ENCODE peak calls at places on chromosomes 11 and 22, in four cellular contexts. C, E, U and Q are unnamed samples.

GRCh38 chr11:69913591-69914285 is 94.5 kb upstream of the FGF3 start:
- DNase-seq in C (no peak), E (no peak), U (peak), Q (no peak)

GRCh38 chr22:39215430-39216142 is 29.2 kb downstream of the PDGFB start:
- DNase-seq in C (peak), E (no peak), U (peak), Q (no peak)

GRCh38 chr22:24965822-24966626 is 13.5 kb downstream of the KIAA1671 start:
- DNase-seq in C (peak), E (no peak), U (no peak), Q (no peak)

GRCh38 chr11:32529994-32530588 is 53.5 kb upstream of the EIF3M start:
- DNase-seq in C (no peak), E (no peak), U (no peak), Q (no peak)

GRCh38 chr22:42229455-42230149 is 40.9 kb downstream of the TCF20 start:
- DNase-seq in C (no peak), E (peak), U (no peak), Q (no peak)

GRCh38 chr11:2806351-2807058 is 79.1 kb downstream of the CDKN1C start:
- DNase-seq in C (no peak), E (no peak), U (peak), Q (no peak)

GRCh38 chr11:63951779-63952536 is 13.2 kb downstream of the NAA40 start:
- DNase-seq in C (no peak), E (no peak), U (no peak), Q (peak)

GRCh38 chr11:117950320-117950719 is 21.1 kb upstream of the TMPRSS13 start:
- DNase-seq in C (peak), E (no peak), U (no peak), Q (no peak)

GRCh38 chr11:46044601-46045000 is 76.7 kb downstream of the PHF21A start:
- DNase-seq in C (no peak), E (no peak), U (no peak), Q (no peak)

GRCh38 chr22:35446365-35446764 is 46.4 kb downstream of the MCM5 start:
- DNase-seq in C (peak), E (peak), U (no peak), Q (peak)

GRCh38 chr22:45010532-45010900 is 711 bp upstream of the PHF21B start:
- DNase-seq in C (no peak), E (no peak), U (no peak), Q (no peak)

GRCh38 chr22:23755711-23756110 is 1.5 kb upstream of the VPREB3 start:
- DNase-seq in C (no peak), E (no peak), U (no peak), Q (no peak)

GRCh38 chr22:23759566-23759965 is 3.2 kb upstream of the C22orf15 start:
- DNase-seq in C (no peak), E (no peak), U (no peak), Q (no peak)

GRCh38 chr22:23754220-23754919 is at the start of gene VPREB3:
- DNase-seq in C (no peak), E (no peak), U (no peak), Q (no peak)

GRCh38 chr22:23754980-23755636 is 883 bp upstream of the VPREB3 start:
- DNase-seq in C (no peak), E (no peak), U (no peak), Q (no peak)

DNA sequence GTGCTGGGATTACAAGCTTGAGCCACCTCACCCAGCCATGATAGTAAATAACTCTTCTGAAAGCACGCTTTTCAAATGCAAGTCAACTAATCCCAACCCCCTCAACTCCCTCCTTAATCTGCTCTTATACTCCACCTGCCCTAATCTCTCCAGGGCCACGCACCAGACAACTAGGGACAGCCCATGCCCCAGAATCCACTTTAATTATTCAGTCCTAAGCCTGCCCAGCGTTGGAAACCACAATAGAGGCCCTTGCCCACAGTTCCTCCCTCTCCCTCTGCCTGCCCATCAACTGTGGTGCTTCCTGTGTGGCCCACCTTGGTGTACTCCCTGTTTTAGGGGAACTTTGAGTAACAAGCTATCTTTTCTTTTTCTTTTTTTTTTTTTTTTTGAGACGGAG is 2.7 kb upstream of the VPREB3 start:
- DNase-seq in C (no peak), E (no peak), U (no peak), Q (no peak)
- H3K9ac ChIP-seq in C (no peak), E (no peak), U (no peak), Q (no peak)

GRCh38 chr22:37022483-37023337 is 3.2 kb downstream of the MPST start:
- DNase-seq in C (no peak), E (no peak), U (no peak), Q (no peak)
- H2BK120ac ChIP-seq in C (no peak), E (no peak), U (no peak), Q (no peak)

GRCh38 chr11:113404859-113405430 is 17.4 kb downstream of the ANKK1 start:
- DNase-seq in C (no peak), E (no peak), U (no peak), Q (no peak)

GRCh38 chr11:113410414-113411135 is 23.0 kb downstream of the ANKK1 start:
- DNase-seq in C (no peak), E (no peak), U (no peak), Q (no peak)

GRCh38 chr11:113408887-113409286 is 21.3 kb downstream of the ANKK1 start:
- DNase-seq in C (no peak), E (no peak), U (no peak), Q (no peak)

GRCh38 chr11:113408206-113408605 is 20.6 kb downstream of the ANKK1 start:
- DNase-seq in C (no peak), E (no peak), U (no peak), Q (no peak)

GRCh38 chr11:113407163-113407562 is 19.6 kb downstream of the ANKK1 start:
- DNase-seq in C (no peak), E (no peak), U (no peak), Q (no peak)
- H3K14ac ChIP-seq in C (no peak), E (no peak), U (no peak), Q (no peak)

GRCh38 chr11:61507962-61508824 is at the start of gene LRRC10B:
- DNase-seq in C (peak), E (no peak), U (peak), Q (no peak)
- H3K9ac ChIP-seq in C (no peak), E (no peak), U (no peak), Q (no peak)

DNA sequence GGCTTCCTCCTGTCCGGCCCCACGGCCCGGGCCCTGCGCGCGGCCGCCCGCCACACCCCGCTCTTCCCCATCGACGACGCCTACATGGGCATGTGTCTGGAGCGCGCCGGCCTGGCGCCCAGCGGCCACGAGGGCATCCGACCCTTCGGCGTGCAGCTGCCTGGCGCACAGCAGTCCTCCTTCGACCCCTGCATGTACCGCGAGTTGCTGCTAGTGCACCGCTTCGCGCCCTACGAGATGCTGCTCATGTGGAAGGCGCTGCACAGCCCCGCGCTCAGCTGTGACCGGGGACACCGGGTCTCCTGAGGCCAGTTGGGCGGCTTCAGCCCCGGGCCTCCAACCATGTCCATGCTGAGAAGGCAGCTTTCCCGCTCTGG is 6.2 kb downstream of the B3GNT6 start:
- DNase-seq in C (no peak), E (no peak), U (no peak), Q (no peak)
- H2BK120ac ChIP-seq in C (no peak), E (no peak), U (no peak), Q (no peak)

DNA sequence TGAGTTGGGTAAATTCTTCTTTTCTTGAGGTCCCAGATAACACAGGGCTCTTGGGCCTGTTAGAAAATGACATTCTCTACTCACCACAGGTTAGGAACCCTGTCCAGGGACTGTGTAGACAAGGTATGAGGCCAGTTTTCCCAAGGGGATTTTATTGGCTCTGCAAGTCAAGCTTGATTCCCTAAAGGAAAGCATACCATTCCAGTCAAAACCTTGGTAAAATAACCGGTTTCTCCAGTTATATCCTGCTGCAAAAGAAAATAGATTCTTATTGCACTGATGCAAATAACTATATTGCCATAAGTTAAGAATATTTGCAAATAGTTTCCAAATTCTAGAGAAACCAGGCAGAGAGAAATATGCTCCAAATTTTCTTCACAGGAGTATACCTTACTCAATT is 9.6 kb upstream of the FOLR3 start:
- DNase-seq in C (peak), E (no peak), U (no peak), Q (no peak)
- H3K14ac ChIP-seq in C (no peak), E (no peak), U (no peak), Q (no peak)